ENCODE peak calls at places on chromosomes 7 and 10, in nine cellular contexts. F, T, W, B, N, K, X, H and P are unnamed samples.

GRCh38 chr10:58515296-58515956 is 2.8 kb downstream of the BICC1 start:
- DNase-seq in F (no peak), T (no peak), W (no peak), B (no peak), N (no peak), K (no peak), X (no peak), H (no peak), P (no peak)

GRCh38 chr10:125692246-125692931 is 9.4 kb upstream of the TEX36 start:
- DNase-seq in F (no peak), T (no peak), W (no peak), B (no peak), N (no peak), K (no peak), X (no peak), H (no peak), P (no peak)

GRCh38 chr7:143361552-143362125 is 874 bp downstream of the FAM131B start:
- DNase-seq in F (no peak), T (no peak), W (peak), B (no peak), N (peak), K (no peak), X (no peak), H (no peak), P (no peak)

GRCh38 chr7:140541513-140542192 is 62.3 kb upstream of the MKRN1 start:
- DNase-seq in F (no peak), T (no peak), W (peak), B (no peak), N (peak), K (no peak), X (peak), H (peak), P (peak)

GRCh38 chr7:30391806-30392205 is 86.8 kb downstream of the NOD1 start:
- DNase-seq in F (no peak), T (no peak), W (no peak), B (no peak), N (no peak), K (no peak), X (no peak), H (no peak), P (no peak)

GRCh38 chr7:157461805-157462771 is 125.3 kb downstream of the DNAJB6 start:
- DNase-seq in F (no peak), T (no peak), W (no peak), B (no peak), N (no peak), K (no peak), X (no peak), H (no peak), P (peak)

GRCh38 chr10:44989621-44990301 is 11.0 kb upstream of the ZNF22 start:
- DNase-seq in F (no peak), T (no peak), W (no peak), B (no peak), N (no peak), K (no peak), X (no peak), H (no peak), P (no peak)

GRCh38 chr7:125032943-125033342 is 103.3 kb upstream of the POT1 start:
- DNase-seq in F (no peak), T (no peak), W (no peak), B (no peak), N (no peak), K (no peak), X (no peak), H (no peak), P (no peak)

GRCh38 chr10:65570143-65571010 is 1355.5 kb upstream of the LRRTM3 start:
- DNase-seq in F (no peak), T (no peak), W (no peak), B (peak), N (peak), K (no peak), X (no peak), H (peak), P (peak)

GRCh38 chr7:106858618-106859532 is 6.2 kb upstream of the PIK3CG start:
- DNase-seq in F (no peak), T (no peak), W (no peak), B (peak), N (no peak), K (no peak), X (peak), H (no peak), P (peak)